ENCODE peak calls at places on chromosomes 1 and 21, in eight cellular contexts. E is uterus, D is aorta, R is breast epithelium, X is adrenal gland, S is tibial artery, B is A549, N is lower lobe of right lung. Y is an unnamed sample. For H3K4me1, the result is how much of the 10 kb centered on the place peaks cover.

GRCh38 chr1:209667701-209668100 is 7.5 kb upstream of the G0S2 start:
- DNase-seq in B (no peak), X (no peak), N (no peak), S (no peak), R (no peak), E (no peak), D (no peak), Y (no peak)

GRCh38 chr1:8848663-8849386 is 29.7 kb downstream of the ENO1 start:
- DNase-seq in B (peak), E (peak), S (peak), R (peak), N (peak), X (peak), D (peak), Y (peak)

GRCh38 chr1:236103646-236104218 is 38.6 kb upstream of the GPR137B start:
- DNase-seq in X (peak), S (peak), R (no peak), B (peak), E (peak), N (no peak), D (peak), Y (peak)

GRCh38 chr21:36436829-36437744 is 42.8 kb downstream of the CLDN14 start:
- DNase-seq in N (no peak), R (no peak), B (no peak), D (no peak), E (no peak), S (no peak), X (no peak), Y (no peak)

GRCh38 chr1:165875171-165875570 is 47.8 kb downstream of the UCK2 start:
- DNase-seq in D (no peak), X (no peak), E (no peak), B (no peak), N (no peak), R (no peak), S (no peak), Y (no peak)

GRCh38 chr21:45366931-45367401 is 38.0 kb upstream of the COL18A1 start:
- DNase-seq in B (peak), E (peak), N (no peak), X (no peak), S (peak), D (peak), R (peak), Y (peak)

GRCh38 chr1:40783001-40783905 is at the start of gene KCNQ4:
- DNase-seq in R (peak), N (peak), D (peak), S (peak), E (peak), B (no peak), X (peak), Y (peak)

GRCh38 chr21:31132574-31133242 is 94.4 kb upstream of the KRTAP19-8 start:
- DNase-seq in D (no peak), E (no peak), X (no peak), B (no peak), N (no peak), R (no peak), S (no peak), Y (peak)

GRCh38 chr1:24525606-24526005 is 23.0 kb downstream of the RCAN3 start:
- DNase-seq in N (no peak), D (no peak), S (no peak), R (no peak), X (no peak), B (no peak), E (no peak), Y (no peak)

GRCh38 chr1:77234096-77234495 is 14.9 kb upstream of the PIGK start:
- DNase-seq in S (no peak), D (no peak), B (no peak), R (no peak), N (no peak), X (no peak), E (no peak), Y (no peak)

GRCh38 chr1:94698759-94699502 is 121.2 kb upstream of the SLC44A3 start:
- DNase-seq in D (no peak), S (no peak), X (no peak), N (no peak), B (peak), R (no peak), E (no peak), Y (no peak)

GRCh38 chr21:34987673-34988072 is 61.4 kb downstream of the RUNX1 start:
- DNase-seq in N (no peak), S (no peak), R (no peak), E (no peak), B (no peak), D (no peak), X (no peak), Y (no peak)

GRCh38 chr1:101237229-101237837 is 514 bp downstream of the S1PR1 start:
- DNase-seq in X (no peak), D (no peak), N (no peak), B (no peak), E (peak), S (peak), R (peak), Y (no peak)

GRCh38 chr1:189654906-189655305 is 822.8 kb downstream of the BRINP3 start:
- DNase-seq in R (no peak), N (no peak), D (no peak), E (no peak), S (no peak), X (no peak), B (peak), Y (no peak)

GRCh38 chr1:224509881-224510280 is 75.3 kb upstream of the WDR26 start:
- DNase-seq in B (no peak), X (no peak), D (no peak), E (no peak), R (no peak), N (no peak), S (no peak), Y (peak)

GRCh38 chr1:161989801-161990200 is 33.9 kb downstream of the OLFML2B start:
- DNase-seq in S (no peak), D (no peak), B (no peak), N (no peak), X (no peak), E (no peak), R (no peak), Y (no peak)

GRCh38 chr1:32828341-32828740 is 10.9 kb downstream of the S100PBP start:
- DNase-seq in X (no peak), R (no peak), D (no peak), N (no peak), S (no peak), B (peak), E (no peak), Y (no peak)

GRCh38 chr1:84573481-84573966 is 716 bp downstream of the CTBS start:
- DNase-seq in S (no peak), B (no peak), X (no peak), D (no peak), R (no peak), E (no peak), N (no peak), Y (no peak)

DNA sequence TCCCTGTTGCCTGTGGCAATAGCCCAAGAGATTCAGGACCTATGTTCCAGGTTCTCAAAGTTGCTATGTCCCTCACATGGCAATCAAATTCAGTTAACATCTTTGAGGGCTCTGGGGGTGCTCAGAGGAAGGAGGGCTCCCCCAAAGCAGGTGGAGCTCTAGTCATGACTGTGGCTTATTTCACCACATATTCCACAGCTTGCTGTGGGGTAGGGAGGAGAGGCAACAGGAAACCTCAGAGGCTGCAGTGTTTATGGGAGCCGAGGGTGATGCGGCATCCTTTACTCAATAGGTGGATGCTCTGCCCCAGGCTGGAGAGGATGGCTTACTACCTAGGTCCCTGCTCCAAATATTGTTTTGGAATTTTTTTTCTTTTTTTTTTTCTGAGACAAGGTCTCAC is 1.2 kb upstream of the MKNK1 start:
- DNase-seq in E (no peak), D (no peak), S (no peak), N (no peak), B (no peak), R (no peak), X (no peak), Y (no peak)
- H3K27ac ChIP-seq in E (no peak), D (no peak), S (no peak), N (no peak), B (no peak), R (no peak), X (no peak), Y (no peak)

GRCh38 chr1:2594641-2595131 is 8.1 kb downstream of the PRXL2B start:
- DNase-seq in N (no peak), D (no peak), S (no peak), R (no peak), E (peak), B (no peak), X (peak), Y (no peak)

GRCh38 chr1:2596530-2597333 is 10.2 kb downstream of the PRXL2B start:
- DNase-seq in D (peak), B (no peak), N (no peak), S (no peak), R (no peak), X (peak), E (no peak), Y (no peak)

GRCh38 chr1:2597441-2598328 is 11.1 kb downstream of the PRXL2B start:
- DNase-seq in X (peak), N (no peak), R (no peak), D (peak), S (no peak), B (no peak), E (peak), Y (no peak)

GRCh38 chr1:2595261-2595811 is 8.8 kb downstream of the PRXL2B start:
- DNase-seq in X (peak), E (no peak), R (no peak), B (no peak), D (peak), N (peak), S (no peak), Y (no peak)

DNA sequence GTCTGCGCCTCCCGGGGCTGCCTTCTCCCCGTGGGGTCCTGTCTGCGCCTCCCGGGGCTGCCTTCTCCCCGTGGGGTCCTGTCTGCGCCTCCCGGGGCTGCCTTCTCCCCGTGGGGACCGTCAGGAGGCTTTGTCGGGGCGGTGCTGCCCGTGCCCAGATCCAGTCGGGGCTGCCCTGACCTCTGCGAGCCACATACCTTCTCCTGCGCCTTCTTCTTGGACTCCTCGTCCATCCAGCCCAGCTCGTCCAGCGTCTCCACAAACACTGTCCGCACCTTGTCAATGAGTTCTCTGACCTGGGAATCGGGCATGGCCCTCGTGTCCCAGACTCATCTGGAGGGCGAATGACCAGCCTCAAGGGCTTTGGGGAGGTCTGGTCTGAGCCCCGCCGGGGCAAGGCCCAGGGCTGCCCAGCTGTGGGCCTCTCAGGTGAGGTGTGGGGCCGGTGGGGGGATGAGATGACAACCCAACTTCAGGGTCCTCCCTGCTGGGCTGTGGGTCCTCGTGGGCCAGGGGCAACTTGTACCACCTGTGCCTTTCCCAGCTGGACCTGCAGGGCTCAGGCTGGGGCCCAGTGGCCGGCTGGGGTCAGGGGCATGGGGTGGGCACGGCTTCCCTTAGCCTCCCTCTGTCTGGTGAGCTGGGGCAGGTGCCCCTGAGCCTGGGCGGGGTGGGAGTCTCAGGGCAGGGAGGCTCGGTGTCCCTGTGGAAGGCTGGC is 9.4 kb downstream of the PRXL2B start:
- DNase-seq in D (peak), N (no peak), B (no peak), S (no peak), X (no peak), R (no peak), E (peak), Y (no peak)
- H3K4me1 ChIP-seq in D (under half), N (under half), B (under half), S (under half), X (under half), R (under half), E (under half), Y (under half)

DNA sequence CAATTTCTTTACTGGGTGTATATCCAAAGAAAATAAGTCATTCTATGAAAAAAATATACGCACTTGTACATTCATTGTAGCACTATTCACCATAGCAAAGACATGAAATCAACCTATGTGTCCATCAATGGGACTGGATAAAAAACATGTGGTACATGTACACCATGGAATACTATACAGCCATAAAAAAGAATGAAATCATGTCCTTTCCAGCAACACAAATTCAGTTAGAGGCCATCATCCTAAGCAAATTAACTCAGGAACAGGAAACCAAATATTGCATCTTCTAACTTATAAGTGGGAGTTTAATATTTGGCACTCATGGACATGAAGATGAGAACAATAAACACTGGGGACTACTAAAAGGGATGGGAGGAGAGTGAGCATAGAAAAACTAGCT is 325.7 kb downstream of the TGFB2 start:
- DNase-seq in S (no peak), E (no peak), B (no peak), N (no peak), R (no peak), D (no peak), X (no peak), Y (no peak)
- H3K27ac ChIP-seq in S (no peak), E (no peak), B (no peak), N (no peak), R (no peak), D (no peak), X (no peak), Y (no peak)

GRCh38 chr1:207840380-207840779 is 70.5 kb downstream of the CD34 start:
- DNase-seq in N (no peak), X (no peak), D (no peak), R (no peak), B (no peak), E (no peak), S (no peak), Y (no peak)
- H3K4me1 ChIP-seq in N (half or more), X (under half), D (under half), R (under half), B (under half), E (under half), S (under half), Y (under half)

GRCh38 chr1:167634435-167634834 is 4.4 kb downstream of the RCSD1 start:
- DNase-seq in N (no peak), S (no peak), R (no peak), B (no peak), D (no peak), X (no peak), E (no peak), Y (no peak)
- H3K27ac ChIP-seq in N (no peak), S (no peak), R (no peak), B (no peak), D (no peak), X (no peak), E (no peak), Y (no peak)

GRCh38 chr1:37914719-37915483 is 32.0 kb downstream of the INPP5B start:
- DNase-seq in R (no peak), B (no peak), S (no peak), E (no peak), X (no peak), D (no peak), N (no peak), Y (no peak)
- H3K4me1 ChIP-seq in R (under half), B (under half), S (under half), E (under half), X (under half), D (under half), N (under half), Y (under half)

DNA sequence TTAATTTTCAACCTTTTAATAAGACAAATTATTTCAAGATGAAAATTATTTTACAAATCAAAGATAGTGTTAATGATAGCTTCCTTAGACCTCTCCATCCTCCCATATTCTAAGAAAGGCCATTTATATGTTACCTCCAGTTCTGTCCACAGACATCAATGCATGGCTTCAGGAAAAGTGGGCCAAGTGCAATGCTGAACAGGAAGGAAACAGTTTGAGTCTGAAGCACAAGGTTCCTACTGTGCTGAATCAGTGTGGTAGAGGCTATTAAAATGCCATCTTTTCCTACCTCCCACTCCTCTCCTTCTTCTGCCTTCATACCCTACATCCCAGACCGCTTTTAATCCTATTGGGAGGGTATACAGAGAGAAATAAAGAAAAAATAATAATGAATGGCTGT is 62.7 kb upstream of the C1orf105 start:
- DNase-seq in E (no peak), B (no peak), N (no peak), D (no peak), R (no peak), X (no peak), S (no peak), Y (no peak)
- H3K27ac ChIP-seq in E (peak), B (peak), N (peak), D (peak), R (peak), X (peak), S (peak), Y (peak)